ENCODE peak calls at places on chromosomes 2 and 18, in nine cellular contexts. One of them, this sample, is unnamed.

GRCh38 chr2:97974471-97974870 is 21.3 kb downstream of the TMEM131 start:
- DNase-seq in mammary epithelial cell: no peak
- DNase-seq in astrocyte of the spinal cord: no peak
- DNase-seq in mesothelial cell of epicardium: no peak
- DNase-seq in BJ: no peak
- DNase-seq in heart right ventricle: no peak
- DNase-seq in AG09309: no peak
- DNase-seq in A549: no peak
- DNase-seq in CD4-positive, alpha-beta T cell: no peak
- DNase-seq in this sample: no peak

GRCh38 chr18:9984025-9984424 is 70.2 kb downstream of the VAPA start:
- DNase-seq in mesothelial cell of epicardium: no peak
- DNase-seq in astrocyte of the spinal cord: no peak
- DNase-seq in mammary epithelial cell: no peak
- DNase-seq in BJ: no peak
- DNase-seq in heart right ventricle: no peak
- DNase-seq in A549: no peak
- DNase-seq in CD4-positive, alpha-beta T cell: no peak
- DNase-seq in AG09309: no peak
- DNase-seq in this sample: no peak

GRCh38 chr18:70693196-70693595 is 404.4 kb downstream of the SOCS6 start:
- DNase-seq in mesothelial cell of epicardium: no peak
- DNase-seq in astrocyte of the spinal cord: peak; percentile 49
- DNase-seq in A549: no peak
- DNase-seq in CD4-positive, alpha-beta T cell: no peak
- DNase-seq in AG09309: no peak
- DNase-seq in mammary epithelial cell: no peak
- DNase-seq in heart right ventricle: no peak
- DNase-seq in BJ: no peak
- DNase-seq in this sample: no peak

GRCh38 chr2:101823347-101823791 is 125.9 kb downstream of the MAP4K4 start:
- DNase-seq in mesothelial cell of epicardium: no peak
- DNase-seq in A549: no peak
- DNase-seq in mammary epithelial cell: peak; percentile 75
- DNase-seq in BJ: no peak
- DNase-seq in CD4-positive, alpha-beta T cell: peak; percentile 68
- DNase-seq in astrocyte of the spinal cord: peak; percentile 82
- DNase-seq in heart right ventricle: peak; percentile 76
- DNase-seq in AG09309: no peak
- DNase-seq in this sample: peak; percentile 55

GRCh38 chr2:210762604-210763588 is 206.5 kb downstream of the CPS1 start:
- DNase-seq in A549: no peak
- DNase-seq in mammary epithelial cell: no peak
- DNase-seq in BJ: no peak
- DNase-seq in astrocyte of the spinal cord: no peak
- DNase-seq in heart right ventricle: no peak
- DNase-seq in mesothelial cell of epicardium: no peak
- DNase-seq in CD4-positive, alpha-beta T cell: no peak
- DNase-seq in AG09309: no peak
- DNase-seq in this sample: no peak

GRCh38 chr2:181832015-181832414 is 59.5 kb upstream of the ITPRID2 start:
- DNase-seq in BJ: no peak
- DNase-seq in mammary epithelial cell: peak; percentile 63
- DNase-seq in CD4-positive, alpha-beta T cell: no peak
- DNase-seq in mesothelial cell of epicardium: no peak
- DNase-seq in heart right ventricle: no peak
- DNase-seq in astrocyte of the spinal cord: no peak
- DNase-seq in AG09309: no peak
- DNase-seq in A549: no peak
- DNase-seq in this sample: no peak

GRCh38 chr2:128356127-128356526 is 37.5 kb upstream of the HS6ST1 start:
- DNase-seq in mesothelial cell of epicardium: no peak
- DNase-seq in mammary epithelial cell: no peak
- DNase-seq in astrocyte of the spinal cord: no peak
- DNase-seq in BJ: no peak
- DNase-seq in AG09309: no peak
- DNase-seq in heart right ventricle: no peak
- DNase-seq in A549: no peak
- DNase-seq in CD4-positive, alpha-beta T cell: no peak
- DNase-seq in this sample: no peak

GRCh38 chr2:44005831-44006230 is 10.0 kb upstream of the LRPPRC start:
- DNase-seq in CD4-positive, alpha-beta T cell: no peak
- DNase-seq in mammary epithelial cell: peak; percentile 17
- DNase-seq in BJ: no peak
- DNase-seq in astrocyte of the spinal cord: no peak
- DNase-seq in A549: no peak
- DNase-seq in mesothelial cell of epicardium: no peak
- DNase-seq in heart right ventricle: no peak
- DNase-seq in AG09309: no peak
- DNase-seq in this sample: no peak

GRCh38 chr2:47070155-47070919 is 84.8 kb downstream of the STPG4 start:
- DNase-seq in mammary epithelial cell: no peak
- DNase-seq in BJ: no peak
- DNase-seq in CD4-positive, alpha-beta T cell: no peak
- DNase-seq in heart right ventricle: no peak
- DNase-seq in mesothelial cell of epicardium: no peak
- DNase-seq in AG09309: no peak
- DNase-seq in A549: no peak
- DNase-seq in astrocyte of the spinal cord: no peak
- DNase-seq in this sample: no peak

GRCh38 chr2:97740590-97741182 is 27.3 kb downstream of the ZAP70 start:
- DNase-seq in BJ: no peak
- DNase-seq in heart right ventricle: no peak
- DNase-seq in astrocyte of the spinal cord: no peak
- DNase-seq in AG09309: no peak
- DNase-seq in CD4-positive, alpha-beta T cell: peak; percentile 34
- DNase-seq in mammary epithelial cell: no peak
- DNase-seq in A549: peak; percentile 80
- DNase-seq in mesothelial cell of epicardium: peak; percentile 48
- DNase-seq in this sample: no peak

GRCh38 chr2:191636235-191636543 is 41.7 kb upstream of the NABP1 start:
- DNase-seq in CD4-positive, alpha-beta T cell: no peak
- DNase-seq in heart right ventricle: no peak
- DNase-seq in A549: no peak
- DNase-seq in astrocyte of the spinal cord: peak; percentile 91
- DNase-seq in mammary epithelial cell: peak; percentile 76
- DNase-seq in BJ: no peak
- DNase-seq in mesothelial cell of epicardium: no peak
- DNase-seq in AG09309: peak; percentile 52
- DNase-seq in this sample: no peak

GRCh38 chr2:107776333-107776732 is 50.4 kb upstream of the RGPD4 start:
- DNase-seq in CD4-positive, alpha-beta T cell: no peak
- DNase-seq in BJ: no peak
- DNase-seq in mammary epithelial cell: no peak
- DNase-seq in mesothelial cell of epicardium: no peak
- DNase-seq in heart right ventricle: no peak
- DNase-seq in astrocyte of the spinal cord: no peak
- DNase-seq in A549: no peak
- DNase-seq in AG09309: no peak
- DNase-seq in this sample: no peak

GRCh38 chr2:74417763-74418162 is 3.7 kb downstream of the C2orf81 start:
- DNase-seq in A549: no peak
- DNase-seq in mammary epithelial cell: no peak
- DNase-seq in mesothelial cell of epicardium: no peak
- DNase-seq in CD4-positive, alpha-beta T cell: no peak
- DNase-seq in astrocyte of the spinal cord: no peak
- DNase-seq in BJ: no peak
- DNase-seq in heart right ventricle: no peak
- DNase-seq in AG09309: no peak
- DNase-seq in this sample: no peak

GRCh38 chr2:235116885-235117492 is 165.2 kb downstream of the SH3BP4 start:
- DNase-seq in heart right ventricle: no peak
- DNase-seq in BJ: no peak
- DNase-seq in AG09309: no peak
- DNase-seq in mesothelial cell of epicardium: no peak
- DNase-seq in CD4-positive, alpha-beta T cell: no peak
- DNase-seq in astrocyte of the spinal cord: peak; percentile 67
- DNase-seq in A549: no peak
- DNase-seq in mammary epithelial cell: peak; percentile 24
- DNase-seq in this sample: no peak

GRCh38 chr2:229779650-229780049 is 65.3 kb upstream of the DNER start:
- DNase-seq in mammary epithelial cell: peak; percentile 85
- DNase-seq in BJ: no peak
- DNase-seq in AG09309: no peak
- DNase-seq in CD4-positive, alpha-beta T cell: no peak
- DNase-seq in mesothelial cell of epicardium: no peak
- DNase-seq in A549: no peak
- DNase-seq in astrocyte of the spinal cord: no peak
- DNase-seq in heart right ventricle: no peak
- DNase-seq in this sample: no peak

GRCh38 chr2:113770929-113771328 is 14.5 kb upstream of the SLC35F5 start:
- DNase-seq in CD4-positive, alpha-beta T cell: no peak
- DNase-seq in BJ: no peak
- DNase-seq in mammary epithelial cell: no peak
- DNase-seq in mesothelial cell of epicardium: no peak
- DNase-seq in A549: no peak
- DNase-seq in heart right ventricle: no peak
- DNase-seq in AG09309: no peak
- DNase-seq in astrocyte of the spinal cord: no peak
- DNase-seq in this sample: no peak

DNA sequence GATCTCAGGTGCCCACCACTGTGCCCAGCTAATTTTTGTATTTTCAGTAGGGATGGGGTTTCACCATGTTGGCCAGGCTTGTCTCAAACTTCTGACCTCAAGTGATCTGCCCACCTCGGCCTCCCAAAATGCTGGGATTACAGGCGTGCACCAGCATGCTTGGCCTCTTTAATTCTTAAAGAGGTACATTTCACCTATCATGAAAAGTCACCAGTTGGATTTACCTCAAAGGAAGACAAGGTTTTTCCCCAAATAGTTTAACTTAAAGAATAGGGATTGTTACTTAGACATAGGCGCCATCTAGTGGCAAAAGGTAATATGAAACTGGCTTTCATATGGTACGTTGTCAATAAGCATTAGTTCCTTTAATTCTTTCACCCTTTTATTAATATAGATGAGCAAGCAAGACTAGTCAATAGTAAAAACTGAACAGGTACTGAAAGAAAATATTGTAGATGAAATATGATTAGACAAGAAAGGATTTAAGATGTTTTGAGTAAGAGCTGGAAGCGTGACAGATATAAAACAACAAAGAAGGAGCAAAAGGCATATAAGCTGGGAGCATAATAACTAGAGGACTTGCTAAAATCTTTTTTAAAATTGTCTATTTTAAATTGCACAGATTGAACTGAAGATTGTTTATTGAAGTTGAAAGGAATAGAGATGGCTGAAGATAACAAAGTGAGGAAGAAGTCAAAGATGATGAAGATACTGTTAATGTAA is 35.0 kb upstream of the PSMD14 start:
- DNase-seq in A549: peak; percentile 12
- DNase-seq in astrocyte of the spinal cord: peak; percentile 76
- DNase-seq in AG09309: peak; percentile 32
- DNase-seq in BJ: no peak
- DNase-seq in CD4-positive, alpha-beta T cell: no peak
- DNase-seq in heart right ventricle: peak; percentile 21
- DNase-seq in mesothelial cell of epicardium: no peak
- DNase-seq in mammary epithelial cell: peak; percentile 40
- DNase-seq in this sample: no peak
- TF ChIP-seq CTCF in A549: peak; percentile 86
- TF ChIP-seq CTCF in astrocyte of the spinal cord: peak; percentile 58
- TF ChIP-seq CTCF in AG09309: peak; percentile 58
- TF ChIP-seq CTCF in BJ: peak; percentile 62
- TF ChIP-seq CTCF in CD4-positive, alpha-beta T cell: peak; percentile 92
- TF ChIP-seq CTCF in heart right ventricle: peak; percentile 59
- TF ChIP-seq CTCF in mesothelial cell of epicardium: peak; percentile 74
- TF ChIP-seq CTCF in mammary epithelial cell: peak; percentile 59
- TF ChIP-seq CTCF in this sample: peak; percentile 94

GRCh38 chr2:143428700-143429099 is 299.5 kb downstream of the ARHGAP15 start:
- DNase-seq in CD4-positive, alpha-beta T cell: no peak
- DNase-seq in AG09309: no peak
- DNase-seq in BJ: no peak
- DNase-seq in A549: no peak
- DNase-seq in heart right ventricle: no peak
- DNase-seq in mammary epithelial cell: peak; percentile 11
- DNase-seq in mesothelial cell of epicardium: no peak
- DNase-seq in astrocyte of the spinal cord: no peak
- DNase-seq in this sample: no peak
- TF ChIP-seq CTCF in CD4-positive, alpha-beta T cell: no peak
- TF ChIP-seq CTCF in AG09309: no peak
- TF ChIP-seq CTCF in BJ: no peak
- TF ChIP-seq CTCF in A549: no peak
- TF ChIP-seq CTCF in heart right ventricle: no peak
- TF ChIP-seq CTCF in mammary epithelial cell: no peak
- TF ChIP-seq CTCF in mesothelial cell of epicardium: no peak
- TF ChIP-seq CTCF in astrocyte of the spinal cord: no peak
- TF ChIP-seq CTCF in this sample: no peak

GRCh38 chr2:61633250-61633649 is 95.1 kb upstream of the XPO1 start:
- DNase-seq in mesothelial cell of epicardium: no peak
- DNase-seq in heart right ventricle: no peak
- DNase-seq in AG09309: no peak
- DNase-seq in astrocyte of the spinal cord: no peak
- DNase-seq in A549: no peak
- DNase-seq in CD4-positive, alpha-beta T cell: no peak
- DNase-seq in BJ: no peak
- DNase-seq in mammary epithelial cell: no peak
- DNase-seq in this sample: no peak
- TF ChIP-seq CTCF in mesothelial cell of epicardium: no peak
- TF ChIP-seq CTCF in heart right ventricle: no peak
- TF ChIP-seq CTCF in AG09309: no peak
- TF ChIP-seq CTCF in astrocyte of the spinal cord: no peak
- TF ChIP-seq CTCF in A549: peak; percentile 36
- TF ChIP-seq CTCF in CD4-positive, alpha-beta T cell: no peak
- TF ChIP-seq CTCF in BJ: no peak
- TF ChIP-seq CTCF in mammary epithelial cell: no peak
- TF ChIP-seq CTCF in this sample: no peak

GRCh38 chr18:31683106-31683505 is 1.3 kb downstream of the B4GALT6 start:
- DNase-seq in mammary epithelial cell: no peak
- DNase-seq in heart right ventricle: no peak
- DNase-seq in A549: no peak
- DNase-seq in astrocyte of the spinal cord: no peak
- DNase-seq in CD4-positive, alpha-beta T cell: no peak
- DNase-seq in mesothelial cell of epicardium: no peak
- DNase-seq in BJ: no peak
- DNase-seq in AG09309: no peak
- DNase-seq in this sample: no peak

GRCh38 chr18:31679806-31680793 is 4.3 kb downstream of the B4GALT6 start:
- DNase-seq in A549: no peak
- DNase-seq in BJ: no peak
- DNase-seq in mammary epithelial cell: peak; percentile 31
- DNase-seq in mesothelial cell of epicardium: no peak
- DNase-seq in heart right ventricle: no peak
- DNase-seq in astrocyte of the spinal cord: no peak
- DNase-seq in AG09309: no peak
- DNase-seq in CD4-positive, alpha-beta T cell: no peak
- DNase-seq in this sample: no peak

GRCh38 chr18:31678425-31678824 is 6.0 kb downstream of the B4GALT6 start:
- DNase-seq in heart right ventricle: no peak
- DNase-seq in BJ: no peak
- DNase-seq in AG09309: no peak
- DNase-seq in CD4-positive, alpha-beta T cell: no peak
- DNase-seq in mesothelial cell of epicardium: no peak
- DNase-seq in A549: no peak
- DNase-seq in mammary epithelial cell: no peak
- DNase-seq in astrocyte of the spinal cord: no peak
- DNase-seq in this sample: no peak

GRCh38 chr18:31679133-31679731 is 5.1 kb downstream of the B4GALT6 start:
- DNase-seq in AG09309: no peak
- DNase-seq in CD4-positive, alpha-beta T cell: no peak
- DNase-seq in A549: peak; percentile 14
- DNase-seq in mesothelial cell of epicardium: no peak
- DNase-seq in heart right ventricle: no peak
- DNase-seq in astrocyte of the spinal cord: peak; percentile 57
- DNase-seq in mammary epithelial cell: peak; percentile 85
- DNase-seq in BJ: no peak
- DNase-seq in this sample: no peak

GRCh38 chr18:31680836-31681568 is 3.4 kb downstream of the B4GALT6 start:
- DNase-seq in mammary epithelial cell: peak; percentile 13
- DNase-seq in heart right ventricle: no peak
- DNase-seq in astrocyte of the spinal cord: peak; percentile 5
- DNase-seq in A549: peak; percentile 37
- DNase-seq in AG09309: no peak
- DNase-seq in BJ: no peak
- DNase-seq in mesothelial cell of epicardium: no peak
- DNase-seq in CD4-positive, alpha-beta T cell: no peak
- DNase-seq in this sample: no peak
- TF ChIP-seq CTCF in mammary epithelial cell: peak; percentile 37
- TF ChIP-seq CTCF in heart right ventricle: no peak
- TF ChIP-seq CTCF in astrocyte of the spinal cord: no peak
- TF ChIP-seq CTCF in A549: no peak
- TF ChIP-seq CTCF in AG09309: no peak
- TF ChIP-seq CTCF in BJ: no peak
- TF ChIP-seq CTCF in mesothelial cell of epicardium: peak; percentile 5
- TF ChIP-seq CTCF in CD4-positive, alpha-beta T cell: peak; percentile 14
- TF ChIP-seq CTCF in this sample: peak; percentile 67